ENCODE peak calls at places on chromosomes 4 and X, in four cellular contexts. R is heart left ventricle, V is upper lobe of left lung, Q is BE2C. S is an unnamed sample.

GRCh38 chrX:132490086-132490419 is 1.2 kb upstream of the MBNL3 start:
- DNase-seq in R (no peak), V (no peak), Q (no peak), S (no peak)

GRCh38 chr4:127783026-127783769 is 1.1 kb downstream of the HSPA4L start:
- DNase-seq in R (peak; percentile 75), V (no peak), Q (peak; percentile 44), S (peak; percentile 87)

GRCh38 chr4:57639566-57640328 is 529.6 kb upstream of the IGFBP7 start:
- DNase-seq in R (no peak), V (no peak), Q (no peak), S (no peak)

GRCh38 chr4:161815841-161816240 is 348.0 kb downstream of the FSTL5 start:
- DNase-seq in R (no peak), V (no peak), Q (no peak), S (no peak)

GRCh38 chr4:82918091-82918490 is 17.6 kb downstream of the THAP9 start:
- DNase-seq in R (no peak), V (no peak), Q (no peak), S (no peak)

GRCh38 chrX:68196939-68197791 is 236.1 kb downstream of the OPHN1 start:
- DNase-seq in R (no peak), V (no peak), Q (peak; percentile 14), S (no peak)

GRCh38 chr4:83686166-83686565 is 150.3 kb downstream of the GPAT3 start:
- DNase-seq in R (no peak), V (no peak), Q (no peak), S (no peak)

GRCh38 chr4:123477804-123478209 is 81.2 kb downstream of the SPRY1 start:
- DNase-seq in R (peak; percentile 30), V (no peak), Q (no peak), S (no peak)

GRCh38 chr4:165928601-165929000 is 55.6 kb downstream of the TLL1 start:
- DNase-seq in R (no peak), V (no peak), Q (no peak), S (no peak)

GRCh38 chr4:3213661-3214250 is 35.2 kb upstream of the MSANTD1 start:
- DNase-seq in R (no peak), V (no peak), Q (no peak), S (peak; percentile 28)

GRCh38 chrX:15441464-15441863 is 51.7 kb downstream of the PIR start:
- DNase-seq in R (peak; percentile 28), V (no peak), Q (peak; percentile 10), S (no peak)

GRCh38 chrX:107731831-107732502 is 43.6 kb downstream of the TSC22D3 start:
- DNase-seq in R (peak; percentile 93), V (no peak), Q (peak; percentile 78), S (peak; percentile 97)

GRCh38 chrX:107728342-107729099 is 47.1 kb downstream of the TSC22D3 start:
- DNase-seq in R (peak; percentile 48), V (no peak), Q (no peak), S (no peak)

GRCh38 chrX:107730991-107731766 is 44.4 kb downstream of the TSC22D3 start:
- DNase-seq in R (no peak), V (no peak), Q (no peak), S (no peak)

GRCh38 chrX:107729558-107730297 is 45.9 kb downstream of the TSC22D3 start:
- DNase-seq in R (peak; percentile 78), V (peak; percentile 30), Q (no peak), S (no peak)

GRCh38 chrX:107730298-107730655 is 45.3 kb downstream of the TSC22D3 start:
- DNase-seq in R (no peak), V (no peak), Q (no peak), S (no peak)
- H3K4me1 ChIP-seq in R (peaks cover 63% of the 10 kb centered on the region), V (peaks cover 48% of the 10 kb centered on the region), Q (peaks cover 6% of the 10 kb centered on the region), S (no peaks in the 10 kb centered on the region)

DNA sequence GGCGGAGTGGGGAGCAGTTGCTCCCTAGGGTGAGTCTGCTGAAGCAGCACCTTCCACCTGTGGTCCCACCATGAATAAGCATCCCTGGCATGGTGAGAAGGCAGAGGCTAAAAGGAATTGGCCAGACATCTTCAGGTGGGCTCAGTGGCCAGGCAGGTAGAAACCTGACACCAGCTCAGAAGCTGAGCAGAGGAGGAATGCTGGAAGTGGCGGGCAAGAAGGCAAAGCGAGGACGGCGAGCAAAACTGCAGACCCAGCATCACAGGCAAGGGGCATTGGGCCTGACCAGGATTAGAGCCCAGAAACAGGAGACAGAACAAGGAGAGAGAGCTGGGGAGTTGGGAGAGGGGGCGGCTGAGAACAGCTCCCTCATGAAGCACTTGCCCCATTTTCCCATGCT is 25.3 kb downstream of the TSC22D3 start:
- DNase-seq in R (no peak), V (no peak), Q (no peak), S (no peak)
- H3K4me1 ChIP-seq in R (peaks cover 27% of the 10 kb centered on the region), V (peaks cover 12% of the 10 kb centered on the region), Q (no peaks in the 10 kb centered on the region), S (peaks cover 19% of the 10 kb centered on the region)

DNA sequence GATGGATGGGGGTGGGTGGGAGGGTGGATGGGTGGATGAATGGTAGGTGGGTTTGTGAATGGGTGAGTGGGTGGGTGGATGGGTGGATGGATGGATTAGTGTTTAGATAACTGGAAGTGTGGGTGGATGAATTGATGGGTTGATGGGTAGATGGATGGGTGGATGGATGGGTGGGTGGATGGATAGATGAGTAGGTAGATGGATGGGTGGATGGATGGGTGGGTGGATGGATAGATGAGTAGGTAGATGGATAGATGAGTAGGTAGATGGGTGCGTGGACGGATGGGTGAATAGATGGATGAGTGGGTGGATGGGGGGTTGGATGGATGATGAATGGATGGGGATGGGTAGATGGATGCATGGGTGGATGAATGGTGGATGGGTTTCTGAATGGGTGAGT is 20.3 kb upstream of the ASMTL start:
- DNase-seq in R (no peak), V (no peak), Q (no peak), S (no peak)
- H3K4me1 ChIP-seq in R (peaks cover 16% of the 10 kb centered on the region), V (no peaks in the 10 kb centered on the region), Q (no peaks in the 10 kb centered on the region), S (no peaks in the 10 kb centered on the region)

GRCh38 chrX:40087574-40088298 is 10.0 kb downstream of the BCOR start:
- DNase-seq in R (no peak), V (no peak), Q (no peak), S (no peak)
- H3K4me1 ChIP-seq in R (peaks cover 46% of the 10 kb centered on the region), V (peaks cover 37% of the 10 kb centered on the region), Q (peaks cover 20% of the 10 kb centered on the region), S (no peaks in the 10 kb centered on the region)

DNA sequence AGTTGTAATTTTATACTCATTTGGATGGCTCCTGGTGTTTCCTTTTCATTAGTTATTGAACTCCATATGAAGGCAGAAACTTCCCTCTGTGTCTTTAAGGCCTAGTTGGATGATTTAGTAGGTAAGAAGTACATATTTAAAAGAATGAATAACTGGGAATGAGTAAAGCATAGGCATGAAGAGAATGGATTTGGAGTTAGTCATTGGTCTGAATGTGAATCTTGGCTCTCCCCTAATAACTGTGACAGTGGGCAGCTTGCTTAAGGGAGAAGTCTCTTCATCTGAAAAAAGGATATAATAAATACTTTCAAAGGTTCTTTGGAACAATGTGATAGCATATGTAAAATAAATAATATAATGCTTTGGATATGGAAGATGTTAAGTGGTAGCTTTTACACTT is 13.2 kb downstream of the SNX25 start:
- DNase-seq in R (no peak), V (no peak), Q (no peak), S (no peak)
- H3K4me1 ChIP-seq in R (no peaks in the 10 kb centered on the region), V (peaks cover 9% of the 10 kb centered on the region), Q (no peaks in the 10 kb centered on the region), S (no peaks in the 10 kb centered on the region)

GRCh38 chr4:37745946-37746345 is 59.8 kb upstream of the RELL1 start:
- DNase-seq in R (no peak), V (no peak), Q (no peak), S (no peak)

GRCh38 chr4:37737456-37737855 is 51.3 kb upstream of the RELL1 start:
- DNase-seq in R (no peak), V (no peak), Q (no peak), S (no peak)

GRCh38 chr4:37741564-37741963 is 55.4 kb upstream of the RELL1 start:
- DNase-seq in R (no peak), V (no peak), Q (no peak), S (no peak)

DNA sequence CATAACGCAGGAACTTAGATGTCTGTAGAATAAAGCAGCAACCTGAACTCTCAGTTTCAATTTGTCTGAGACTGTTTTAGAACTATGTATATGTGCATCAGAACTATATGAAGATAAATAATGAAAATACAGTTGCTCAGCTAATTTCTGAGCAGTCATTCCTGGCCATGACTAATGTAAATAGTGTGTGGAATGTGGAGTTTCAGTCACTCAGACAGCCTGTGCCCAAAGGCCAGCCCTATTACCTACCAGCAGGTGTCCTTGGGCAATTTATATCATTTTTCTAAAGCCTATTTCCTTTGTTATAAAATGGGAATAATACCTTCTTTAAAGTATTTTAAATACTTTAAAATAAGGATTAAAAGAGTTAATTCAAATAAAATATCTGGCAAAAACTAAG is 56.0 kb upstream of the RELL1 start:
- DNase-seq in R (no peak), V (no peak), Q (no peak), S (no peak)
- H3K4me1 ChIP-seq in R (no peaks in the 10 kb centered on the region), V (no peaks in the 10 kb centered on the region), Q (no peaks in the 10 kb centered on the region), S (no peaks in the 10 kb centered on the region)

S was measured in sigmoid colon.